ENCODE peak calls at places on chromosome 9, in ten cellular contexts. T is gastrocnemius medialis, P is ovary, Q is IMR-90, R is right atrium auricular region, S is upper lobe of right lung, M is PC-3, V is GM12878, F is body of pancreas, E is stomach. U is an unnamed sample.

GRCh38 chr9:16571127-16571848 is 299.2 kb downstream of the BNC2 start:
- DNase-seq in F (no peak), Q (peak), V (no peak), M (peak), E (no peak), T (no peak), R (no peak), S (no peak), P (no peak), U (peak)

GRCh38 chr9:103361906-103362305 is 366.8 kb downstream of the CYLC2 start:
- DNase-seq in S (no peak), F (no peak), R (no peak), Q (no peak), M (no peak), T (no peak), V (no peak), P (no peak), E (no peak), U (no peak)

GRCh38 chr9:115234094-115234493 is 116.1 kb upstream of the TNC start:
- DNase-seq in M (peak), V (no peak), T (no peak), P (no peak), R (no peak), S (no peak), E (no peak), Q (peak), F (no peak), U (no peak)

GRCh38 chr9:16519001-16519400 is 351.5 kb downstream of the BNC2 start:
- DNase-seq in P (no peak), M (no peak), E (no peak), V (no peak), Q (no peak), R (no peak), F (no peak), T (no peak), S (no peak), U (no peak)

GRCh38 chr9:131868766-131869165 is 128.9 kb upstream of the RAPGEF1 start:
- DNase-seq in M (no peak), F (no peak), Q (peak), S (no peak), P (no peak), T (no peak), E (no peak), R (no peak), V (no peak), U (peak)

GRCh38 chr9:38373679-38374078 is 18.8 kb upstream of the ALDH1B1 start:
- DNase-seq in E (no peak), R (no peak), F (no peak), T (no peak), S (no peak), M (no peak), P (no peak), Q (no peak), V (no peak), U (no peak)

GRCh38 chr9:81489048-81489447 is 200.3 kb downstream of the TLE1 start:
- DNase-seq in R (no peak), P (no peak), Q (peak), S (no peak), F (no peak), T (no peak), E (no peak), V (no peak), M (no peak), U (peak)

GRCh38 chr9:96175001-96175400 is 127.0 kb downstream of the HSD17B3 start:
- DNase-seq in E (no peak), Q (no peak), P (no peak), R (no peak), F (no peak), V (no peak), M (no peak), T (no peak), S (no peak), U (no peak)

GRCh38 chr9:85876628-85877027 is 64.3 kb upstream of the NAA35 start:
- DNase-seq in S (no peak), T (no peak), Q (no peak), E (no peak), V (no peak), F (no peak), R (no peak), P (no peak), M (no peak), U (no peak)

GRCh38 chr9:114076237-114077161 is 1.6 kb downstream of the AMBP start:
- DNase-seq in S (peak), M (no peak), V (no peak), E (no peak), T (no peak), R (no peak), F (no peak), P (no peak), Q (no peak), U (no peak)

GRCh38 chr9:115036691-115037090 is 81.3 kb downstream of the TNC start:
- DNase-seq in E (no peak), Q (no peak), R (no peak), P (no peak), F (no peak), M (no peak), T (no peak), S (no peak), V (no peak), U (no peak)

GRCh38 chr9:99114846-99115500 is 10.1 kb downstream of the TGFBR1 start:
- DNase-seq in V (no peak), R (no peak), E (no peak), M (no peak), S (no peak), T (no peak), Q (no peak), P (no peak), F (no peak), U (no peak)

GRCh38 chr9:99115947-99116543 is 11.1 kb downstream of the TGFBR1 start:
- DNase-seq in R (no peak), S (no peak), Q (no peak), E (no peak), T (no peak), V (no peak), F (no peak), M (no peak), P (no peak), U (no peak)

GRCh38 chr9:99114049-99114440 is 9.1 kb downstream of the TGFBR1 start:
- DNase-seq in F (no peak), R (no peak), S (no peak), P (no peak), M (no peak), Q (no peak), T (no peak), V (no peak), E (no peak), U (no peak)

GRCh38 chr9:99112750-99113417 is 8.0 kb downstream of the TGFBR1 start:
- DNase-seq in T (no peak), V (no peak), Q (no peak), S (no peak), P (no peak), F (no peak), M (no peak), R (no peak), E (no peak), U (no peak)

GRCh38 chr9:99113418-99114048 is 8.6 kb downstream of the TGFBR1 start:
- DNase-seq in V (no peak), R (no peak), M (no peak), P (no peak), F (no peak), T (no peak), S (no peak), E (no peak), Q (no peak), U (peak)
- H3K27ac ChIP-seq in V (no peak), R (no peak), M (no peak), P (no peak), F (no peak), T (peak), S (no peak), E (peak), Q (no peak), U (no peak)

GRCh38 chr9:1941989-1942388 is 73.2 kb upstream of the SMARCA2 start:
- DNase-seq in Q (no peak), F (no peak), P (no peak), S (no peak), M (no peak), R (no peak), T (no peak), V (no peak), E (no peak), U (no peak)
- TF ChIP-seq CTCF in Q (peak), F (peak), P (peak), S (peak), M (no peak), R (no peak), T (no peak), V (peak), E (no peak), U (peak)

DNA sequence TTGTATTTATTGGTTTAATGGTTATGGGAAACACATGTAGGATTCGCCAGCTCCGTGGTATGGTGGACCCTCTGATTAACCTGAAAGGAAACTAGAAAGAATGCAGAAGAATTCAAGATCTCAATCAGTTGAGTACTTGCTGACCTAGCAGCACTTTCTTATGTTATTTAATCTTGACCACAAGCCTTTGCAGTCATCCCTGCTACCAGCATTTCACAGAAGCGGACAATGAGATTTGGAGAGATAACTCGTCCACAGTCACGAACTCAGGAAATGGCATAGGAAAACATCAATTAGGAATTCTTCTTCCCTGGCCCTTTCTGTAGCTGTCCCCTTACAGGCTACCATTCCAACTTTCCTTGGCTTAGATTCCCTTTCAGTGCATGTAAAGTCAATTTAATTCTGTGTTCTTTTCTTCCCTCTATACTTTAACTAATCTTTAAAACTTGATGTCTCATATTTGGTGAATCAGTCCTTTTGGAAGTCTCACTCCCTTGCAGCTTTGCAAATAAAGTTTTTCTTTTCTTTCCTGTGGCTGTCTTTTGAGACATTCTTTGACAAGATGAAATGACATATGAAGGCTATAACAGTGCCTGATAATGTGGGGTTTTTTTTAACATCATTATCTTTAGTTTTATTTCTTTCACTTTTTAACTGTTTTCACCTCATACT is 1.3 kb upstream of the SLC44A1 start:
- DNase-seq in V (no peak), R (no peak), Q (peak), F (no peak), P (no peak), E (no peak), S (no peak), M (no peak), T (no peak), U (no peak)
- H3K27ac ChIP-seq in V (no peak), R (no peak), Q (no peak), F (no peak), P (peak), E (peak), S (peak), M (no peak), T (peak), U (peak)

DNA sequence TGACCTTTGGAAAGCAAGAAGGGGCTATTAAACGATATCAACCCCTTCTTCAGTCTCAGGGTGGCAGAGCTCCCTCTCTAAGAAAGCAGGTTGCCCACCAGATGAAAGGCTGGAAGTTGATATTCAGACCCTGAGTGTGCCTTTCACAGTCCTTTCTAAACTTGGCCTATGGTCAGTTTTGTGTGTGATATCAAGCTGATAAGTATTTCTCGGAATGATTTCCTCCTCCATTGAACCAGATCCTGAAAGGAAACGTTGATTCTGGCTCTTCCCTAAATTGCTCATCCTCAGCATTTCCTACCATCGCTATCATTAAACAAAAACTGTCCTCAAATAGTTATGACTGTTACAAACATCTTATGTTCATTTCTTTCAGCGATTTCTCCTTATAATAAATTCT is 130.4 kb downstream of the CEMIP2 start:
- DNase-seq in M (no peak), V (no peak), E (no peak), F (no peak), R (no peak), P (no peak), S (no peak), Q (no peak), T (no peak), U (no peak)
- TF ChIP-seq CTCF in M (no peak), V (no peak), E (no peak), F (no peak), R (no peak), P (no peak), S (no peak), Q (no peak), T (no peak), U (no peak)

DNA sequence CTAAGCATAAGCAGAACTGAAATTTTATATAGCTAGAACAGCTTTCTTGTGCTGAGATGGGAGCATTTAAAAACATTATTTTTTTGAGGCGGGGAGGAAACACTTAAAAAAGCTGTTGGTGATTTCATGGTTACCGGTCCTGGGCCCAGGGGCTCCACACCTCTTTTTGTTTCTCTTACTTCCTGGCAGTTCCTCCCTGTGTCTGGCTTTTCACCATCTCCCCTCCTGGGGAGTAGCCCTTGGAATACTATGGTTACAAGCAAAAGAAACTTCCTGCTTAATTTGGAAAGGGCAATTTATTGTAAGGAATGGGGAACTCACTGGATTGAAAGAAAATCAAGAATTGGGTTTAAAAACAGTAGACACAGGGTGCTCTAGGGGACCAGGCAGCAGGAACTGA is 105.1 kb downstream of the SLC24A2 start:
- DNase-seq in F (no peak), M (no peak), E (no peak), P (no peak), Q (no peak), V (no peak), T (no peak), S (no peak), R (no peak), U (no peak)
- H3K27ac ChIP-seq in F (no peak), M (no peak), E (no peak), P (no peak), Q (no peak), V (no peak), T (no peak), S (no peak), R (no peak), U (no peak)

DNA sequence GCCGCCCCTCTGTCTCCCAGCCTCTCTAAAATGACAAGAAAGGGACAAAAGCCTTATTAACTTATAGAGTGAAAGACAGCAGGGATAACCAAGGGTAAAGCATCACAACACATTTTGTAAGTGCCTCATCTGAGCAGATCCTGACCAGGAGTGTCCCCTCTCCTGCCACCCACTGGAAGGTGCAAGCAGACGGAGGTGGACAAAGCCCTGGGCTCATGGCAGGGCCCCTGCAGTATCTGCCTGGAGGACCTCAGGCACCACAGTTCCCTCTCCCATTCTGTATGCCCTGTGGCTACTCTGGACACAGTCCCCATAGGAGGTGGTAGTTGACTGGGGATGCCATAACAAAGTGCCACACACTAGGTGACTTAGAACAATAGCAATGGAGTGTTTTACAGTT is 319.8 kb downstream of the GADD45G start:
- DNase-seq in T (no peak), Q (no peak), R (peak), E (no peak), P (no peak), V (no peak), F (no peak), M (no peak), S (no peak), U (no peak)
- TF ChIP-seq CTCF in T (no peak), Q (no peak), R (no peak), E (no peak), P (no peak), V (no peak), F (no peak), M (no peak), S (no peak), U (no peak)

DNA sequence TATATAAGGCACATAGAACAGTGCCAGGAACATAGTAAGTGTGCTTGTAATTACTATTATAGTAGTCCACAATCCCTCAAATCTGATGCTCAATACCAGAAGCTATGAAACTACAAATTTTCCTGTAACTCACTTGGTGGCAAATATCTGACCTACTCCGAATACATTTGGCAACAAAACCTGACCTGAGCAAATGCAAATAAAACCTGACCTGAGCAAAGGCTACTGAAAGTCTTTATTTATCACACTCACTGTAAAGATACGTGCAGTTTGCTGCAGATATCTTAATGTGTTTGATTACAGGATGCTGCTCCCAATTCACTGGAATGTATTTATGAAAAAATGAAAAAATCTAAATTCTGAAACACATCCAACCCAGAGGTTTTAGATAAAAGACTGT is 7.1 kb downstream of the MEGF9 start:
- DNase-seq in Q (no peak), T (no peak), R (no peak), P (no peak), M (no peak), E (no peak), S (no peak), V (no peak), F (no peak), U (no peak)
- H3K27ac ChIP-seq in Q (no peak), T (no peak), R (no peak), P (no peak), M (no peak), E (no peak), S (no peak), V (no peak), F (no peak), U (no peak)

GRCh38 chr9:120569556-120569955 is 10.4 kb downstream of the CDK5RAP2 start:
- DNase-seq in E (no peak), V (no peak), F (no peak), M (no peak), R (no peak), Q (peak), T (no peak), S (no peak), P (no peak), U (no peak)
- TF ChIP-seq CTCF in E (no peak), V (no peak), F (no peak), M (no peak), R (no peak), Q (no peak), T (no peak), S (no peak), P (no peak), U (no peak)